ENCODE peak calls at places on chromosomes 4 and X, in seven cellular contexts. O is H9, S is mesendoderm, V is IMR-90, T is neuronal stem cell, Y is H1, J is trophoblast cell. U is an unnamed sample.

GRCh38 chr4:53267026-53267425 is 98.8 kb downstream of the SCFD2 start:
- DNase-seq in O (no peak), S (no peak), V (peak), T (no peak), Y (no peak), J (no peak), U (peak)

GRCh38 chr4:146640459-146641061 is 1.9 kb downstream of the POU4F2 start:
- DNase-seq in O (no peak), S (no peak), V (no peak), T (no peak), Y (no peak), J (no peak), U (no peak)

GRCh38 chr4:100981447-100982204 is 365.7 kb downstream of the PPP3CA start:
- DNase-seq in O (no peak), S (peak), V (peak), T (no peak), Y (no peak), J (no peak), U (peak)

GRCh38 chrX:79161655-79162054 is 17.2 kb downstream of the GPR174 start:
- DNase-seq in O (no peak), S (no peak), V (no peak), T (no peak), Y (no peak), J (no peak), U (no peak)

GRCh38 chrX:46611658-46612362 is 38.2 kb downstream of the CHST7 start:
- DNase-seq in O (no peak), S (no peak), V (no peak), T (no peak), Y (no peak), J (no peak), U (no peak)

GRCh38 chr4:139734201-139734874 is 68.7 kb downstream of the MGST2 start:
- DNase-seq in O (no peak), S (peak), V (peak), T (no peak), Y (no peak), J (peak), U (peak)

GRCh38 chrX:78652971-78653822 is 5.9 kb downstream of the RTL3 start:
- DNase-seq in O (no peak), S (peak), V (peak), T (no peak), Y (no peak), J (no peak), U (peak)

GRCh38 chr4:108060686-108061321 is 71.1 kb downstream of the HADH start:
- DNase-seq in O (no peak), S (no peak), V (no peak), T (no peak), Y (no peak), J (no peak), U (peak)

GRCh38 chr4:68430337-68430736 is 16.9 kb upstream of the TMPRSS11E start:
- DNase-seq in O (no peak), S (no peak), V (no peak), T (no peak), Y (no peak), J (no peak), U (no peak)

GRCh38 chr4:101102114-101102752 is 245.1 kb downstream of the PPP3CA start:
- DNase-seq in O (no peak), S (no peak), V (peak), T (no peak), Y (no peak), J (no peak), U (no peak)

GRCh38 chrX:45850775-45851433 is 650.2 kb upstream of the DIPK2B start:
- DNase-seq in O (peak), S (peak), V (peak), T (no peak), Y (no peak), J (no peak), U (peak)

GRCh38 chr4:185104733-185105132 is 38.3 kb upstream of the SLC25A4 start:
- DNase-seq in O (no peak), S (no peak), V (no peak), T (no peak), Y (no peak), J (no peak), U (no peak)
- H3K18ac ChIP-seq in O (no peak), S (no peak), V (no peak), T (no peak), Y (peak), J (no peak), U (no peak)

GRCh38 chr4:123640271-123640670 is 243.7 kb downstream of the SPRY1 start:
- DNase-seq in O (no peak), S (no peak), V (peak), T (no peak), Y (no peak), J (no peak), U (peak)
- H3K4ac ChIP-seq in O (no peak), S (no peak), V (peak), T (no peak), Y (no peak), J (no peak), U (no peak)

DNA sequence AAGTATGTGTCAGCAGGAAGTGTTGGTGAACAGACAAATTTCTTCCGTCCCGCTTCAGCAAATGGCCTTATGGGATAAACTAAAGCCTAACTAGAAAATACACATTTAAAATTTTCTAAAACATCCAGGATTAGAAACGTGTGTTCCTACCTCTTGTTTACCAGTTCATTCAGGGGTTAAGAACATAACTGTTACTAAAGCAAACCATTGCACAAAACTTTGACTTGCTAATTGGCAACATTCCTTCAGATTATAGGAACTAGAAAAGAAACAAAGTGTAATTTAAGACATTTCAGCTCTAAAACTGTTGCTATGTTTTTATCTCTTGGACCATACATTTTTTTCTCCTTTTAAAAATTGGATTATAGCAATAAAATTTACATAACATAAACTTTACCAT is 39.5 kb upstream of the CXCL13 start:
- DNase-seq in O (no peak), S (no peak), V (no peak), T (no peak), Y (no peak), J (no peak), U (no peak)
- H3K18ac ChIP-seq in O (no peak), S (no peak), V (no peak), T (no peak), Y (no peak), J (no peak), U (no peak)

DNA sequence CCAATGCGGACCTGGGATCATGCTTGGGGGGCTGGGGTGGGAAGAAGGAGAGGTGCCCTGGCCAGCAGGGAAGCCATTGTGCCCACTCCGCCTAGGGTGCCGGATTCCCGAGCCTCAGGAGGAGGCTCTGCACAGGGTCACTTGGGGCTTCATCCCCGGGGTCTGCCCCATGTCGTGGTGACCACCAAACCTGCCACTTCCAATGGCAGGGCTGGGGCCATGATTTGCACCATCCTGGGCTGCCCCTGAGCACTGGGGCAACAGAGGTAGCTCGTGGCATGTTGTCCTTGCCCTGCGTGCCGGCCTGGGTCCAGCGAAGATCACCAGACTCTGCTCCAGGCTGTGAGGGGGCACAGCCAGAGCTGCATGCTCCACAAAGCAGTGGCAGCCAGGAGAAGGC is 71.4 kb upstream of the DCAF12L2 start:
- DNase-seq in O (no peak), S (no peak), V (no peak), T (no peak), Y (no peak), J (no peak), U (no peak)
- H3K4ac ChIP-seq in O (no peak), S (no peak), V (no peak), T (no peak), Y (no peak), J (no peak), U (no peak)

DNA sequence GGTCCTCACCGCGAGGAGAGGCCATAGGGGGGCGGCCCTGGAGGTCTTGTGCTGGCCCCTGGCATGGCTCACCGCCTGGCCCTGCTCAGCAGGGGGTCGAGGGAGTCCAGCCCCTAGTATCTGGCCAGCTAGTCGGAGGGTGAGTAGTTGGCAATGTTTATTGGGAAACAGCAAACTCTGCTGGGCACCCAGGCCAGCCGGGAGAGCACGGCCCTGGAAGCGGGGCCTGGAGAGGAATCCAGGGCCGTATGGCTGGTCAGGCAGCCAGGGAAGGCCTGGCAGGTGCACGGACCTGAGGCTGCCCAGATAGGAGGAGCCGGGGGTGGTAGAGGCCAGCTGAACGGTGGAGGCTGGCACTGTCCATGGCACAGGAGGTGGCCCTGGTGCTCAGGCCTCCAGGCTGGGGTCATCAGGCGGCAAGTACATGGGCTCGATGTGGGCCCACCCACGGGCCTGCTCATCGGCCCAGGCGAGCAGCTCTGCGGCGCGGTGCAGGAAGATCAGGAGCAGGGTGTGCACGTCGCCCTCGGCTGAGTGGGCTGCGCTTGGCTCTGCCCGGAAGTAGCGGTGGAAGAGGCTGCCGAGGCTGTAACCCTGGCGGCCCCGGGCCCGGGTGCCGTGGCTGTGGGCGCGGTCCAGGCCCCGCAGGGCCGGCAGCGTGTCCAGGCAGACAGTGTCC is 1.4 kb downstream of the TREX2 start:
- DNase-seq in O (no peak), S (no peak), V (no peak), T (no peak), Y (no peak), J (no peak), U (no peak)
- H3K18ac ChIP-seq in O (no peak), S (no peak), V (no peak), T (no peak), Y (no peak), J (no peak), U (no peak)

DNA sequence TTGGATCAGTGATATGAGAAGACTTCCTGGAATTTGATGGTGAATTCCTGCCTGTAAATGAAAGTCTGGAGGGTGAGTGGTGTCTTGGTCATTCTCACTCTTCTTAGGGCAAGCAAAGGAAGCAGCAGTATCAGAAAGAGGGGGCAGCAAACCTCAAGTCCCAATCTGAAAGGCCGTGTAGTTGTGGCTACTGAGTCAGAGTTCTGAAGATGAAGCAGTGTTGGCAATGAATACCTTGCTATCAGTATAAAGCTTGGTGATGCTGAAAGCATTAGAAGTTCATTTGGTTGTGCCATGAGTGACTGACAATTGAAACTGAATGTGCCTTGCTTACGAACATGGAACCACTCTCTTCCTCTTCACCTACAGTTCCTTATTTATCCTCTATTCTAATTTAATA is 35.0 kb upstream of the GLRA3 start:
- DNase-seq in O (no peak), S (no peak), V (no peak), T (no peak), Y (no peak), J (no peak), U (no peak)
- H3K4ac ChIP-seq in O (no peak), S (no peak), V (no peak), T (no peak), Y (no peak), J (no peak), U (no peak)

DNA sequence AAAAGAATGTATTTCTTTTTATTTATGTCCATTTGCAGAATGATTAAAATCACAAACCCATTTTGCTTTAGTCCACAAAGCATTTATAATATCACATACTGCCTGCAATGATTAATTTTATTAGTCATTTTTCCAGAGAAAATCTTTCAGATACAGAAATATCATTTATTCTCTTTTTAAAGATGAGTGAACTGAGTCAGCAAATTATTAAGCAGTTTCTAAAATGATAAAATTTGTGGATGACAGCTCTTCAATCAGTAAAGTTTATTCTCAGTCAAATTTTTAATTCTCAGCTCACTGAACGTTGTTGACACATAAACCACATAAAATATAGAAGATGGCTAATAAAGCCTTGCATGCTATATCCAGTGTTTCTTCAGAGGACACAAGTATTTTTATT is 485.5 kb downstream of the PRR32 start:
- DNase-seq in O (no peak), S (no peak), V (no peak), T (no peak), Y (no peak), J (no peak), U (no peak)
- H3K18ac ChIP-seq in O (no peak), S (no peak), V (no peak), T (no peak), Y (no peak), J (no peak), U (no peak)

DNA sequence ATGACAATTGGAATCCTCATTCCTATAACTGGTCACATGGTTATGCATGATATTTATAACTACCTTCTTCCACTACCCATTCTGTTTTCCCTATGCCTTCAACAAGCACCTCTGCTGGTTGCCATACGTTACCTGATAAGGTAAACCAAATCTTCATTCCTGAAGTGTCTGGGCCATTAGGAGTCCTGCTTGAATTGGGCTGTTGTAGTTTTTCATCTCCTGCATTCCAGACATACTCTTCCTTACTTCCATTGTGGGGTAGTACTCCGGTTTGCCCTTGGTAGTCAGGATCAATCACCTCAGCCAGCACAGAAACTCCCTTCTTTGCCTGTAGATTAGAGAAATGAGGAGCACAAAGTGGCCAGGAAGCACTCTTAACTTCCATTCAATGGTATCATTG is 109.1 kb upstream of the LANCL3 start:
- DNase-seq in O (no peak), S (peak), V (no peak), T (no peak), Y (no peak), J (no peak), U (no peak)
- H3K4ac ChIP-seq in O (no peak), S (no peak), V (no peak), T (no peak), Y (no peak), J (no peak), U (no peak)

U was measured in mesenchymal stem cell.